ENCODE peak calls at places on chromosomes 5 and 9, in five cellular contexts. U, H, W, N and J are unnamed samples.
A peak's percentile ranks its signal among the peaks of the same experiment; 100 is the strongest.

GRCh38 chr5:123709422-123709821 is 197.4 kb downstream of the CSNK1G3 start:
- DNase-seq in U (no peak), H (no peak), W (no peak), N (no peak), J (no peak)

GRCh38 chr5:123882946-123883345 is 371.0 kb downstream of the CSNK1G3 start:
- DNase-seq in U (no peak), H (no peak), W (no peak), N (peak; percentile 25), J (no peak)

GRCh38 chr9:118640836-118641557 is 728.2 kb downstream of the BRINP1 start:
- DNase-seq in U (no peak), H (no peak), W (no peak), N (no peak), J (no peak)

GRCh38 chr5:107894361-107894760 is 223.6 kb upstream of the EFNA5 start:
- DNase-seq in U (no peak), H (no peak), W (no peak), N (no peak), J (no peak)

GRCh38 chr5:661891-662750 is 31.0 kb downstream of the TPPP start:
- DNase-seq in U (no peak), H (no peak), W (no peak), N (no peak), J (no peak)

GRCh38 chr9:127854169-127854833 is at the start of gene ENG:
- DNase-seq in U (no peak), H (no peak), W (no peak), N (peak; percentile 85), J (peak; percentile 77)

GRCh38 chr5:80760178-80760577 is 105.4 kb upstream of the DHFR start:
- DNase-seq in U (no peak), H (no peak), W (no peak), N (no peak), J (no peak)

GRCh38 chr9:125492719-125493118 is 214.3 kb downstream of the MAPKAP1 start:
- DNase-seq in U (no peak), H (no peak), W (no peak), N (no peak), J (no peak)

GRCh38 chr9:84937086-84937670 is 267.6 kb downstream of the NTRK2 start:
- DNase-seq in U (no peak), H (no peak), W (no peak), N (no peak), J (no peak)

GRCh38 chr9:89808076-89808701 is 203.4 kb downstream of the GADD45G start:
- DNase-seq in U (no peak), H (no peak), W (no peak), N (peak; percentile 56), J (peak; percentile 19)

GRCh38 chr5:35926389-35927051 is 11.9 kb downstream of the CAPSL start:
- DNase-seq in U (no peak), H (peak; percentile 17), W (peak; percentile 61), N (peak; percentile 63), J (peak; percentile 78)

GRCh38 chr9:2120926-2121689 is 106.0 kb downstream of the SMARCA2 start:
- DNase-seq in U (no peak), H (no peak), W (no peak), N (no peak), J (no peak)

GRCh38 chr5:111432828-111433536 is 79.4 kb downstream of the STARD4 start:
- DNase-seq in U (no peak), H (no peak), W (no peak), N (no peak), J (no peak)

GRCh38 chr9:129647635-129648034 is 5.7 kb upstream of the ASB6 start:
- DNase-seq in U (no peak), H (no peak), W (no peak), N (no peak), J (no peak)

GRCh38 chr5:158163836-158164572 is 305.1 kb upstream of the CLINT1 start:
- DNase-seq in U (no peak), H (no peak), W (no peak), N (no peak), J (no peak)

GRCh38 chr9:93815135-93815534 is 140.0 kb downstream of the BARX1 start:
- DNase-seq in U (no peak), H (no peak), W (no peak), N (peak; percentile 2), J (no peak)

GRCh38 chr5:419970-420369 is 23.0 kb upstream of the EXOC3 start:
- DNase-seq in U (no peak), H (no peak), W (no peak), N (no peak), J (no peak)

GRCh38 chr5:51201024-51201423 is 182.2 kb upstream of the ISL1 start:
- DNase-seq in U (no peak), H (no peak), W (no peak), N (no peak), J (no peak)

GRCh38 chr9:113215142-113215541 is 5.9 kb downstream of the FKBP15 start:
- DNase-seq in U (no peak), H (peak; percentile 22), W (peak; percentile 21), N (no peak), J (no peak)

GRCh38 chr5:33690736-33691135 is 201.1 kb downstream of the ADAMTS12 start:
- DNase-seq in U (no peak), H (no peak), W (no peak), N (no peak), J (no peak)

GRCh38 chr5:143887901-143888648 is 76.1 kb downstream of the HMHB1 start:
- DNase-seq in U (no peak), H (no peak), W (no peak), N (no peak), J (no peak)

GRCh38 chr5:178520851-178521250 is 69.3 kb downstream of the COL23A1 start:
- DNase-seq in U (no peak), H (no peak), W (no peak), N (no peak), J (peak; percentile 66)

GRCh38 chr9:107465467-107466451 is 23.8 kb downstream of the KLF4 start:
- DNase-seq in U (no peak), H (no peak), W (peak; percentile 14), N (peak; percentile 84), J (no peak)

GRCh38 chr5:19235101-19235584 is 752.9 kb downstream of the CDH18 start:
- DNase-seq in U (no peak), H (no peak), W (no peak), N (no peak), J (no peak)

GRCh38 chr9:129569506-129570449 is 51.1 kb downstream of the C9orf50 start:
- DNase-seq in U (no peak), H (peak; percentile 56), W (peak; percentile 63), N (peak; percentile 76), J (peak; percentile 52)

GRCh38 chr5:143886621-143887301 is 74.8 kb downstream of the HMHB1 start:
- DNase-seq in U (no peak), H (no peak), W (no peak), N (peak; percentile 12), J (no peak)

GRCh38 chr5:158746979-158747378 is 352.7 kb downstream of the EBF1 start:
- DNase-seq in U (no peak), H (no peak), W (no peak), N (no peak), J (no peak)

GRCh38 chr9:21611896-21612295 is 129.8 kb upstream of the IFNE start:
- DNase-seq in U (no peak), H (no peak), W (no peak), N (no peak), J (no peak)
- TF ChIP-seq JUND in U (no peak), H (no peak), W (no peak), N (no peak), J (no peak)

DNA sequence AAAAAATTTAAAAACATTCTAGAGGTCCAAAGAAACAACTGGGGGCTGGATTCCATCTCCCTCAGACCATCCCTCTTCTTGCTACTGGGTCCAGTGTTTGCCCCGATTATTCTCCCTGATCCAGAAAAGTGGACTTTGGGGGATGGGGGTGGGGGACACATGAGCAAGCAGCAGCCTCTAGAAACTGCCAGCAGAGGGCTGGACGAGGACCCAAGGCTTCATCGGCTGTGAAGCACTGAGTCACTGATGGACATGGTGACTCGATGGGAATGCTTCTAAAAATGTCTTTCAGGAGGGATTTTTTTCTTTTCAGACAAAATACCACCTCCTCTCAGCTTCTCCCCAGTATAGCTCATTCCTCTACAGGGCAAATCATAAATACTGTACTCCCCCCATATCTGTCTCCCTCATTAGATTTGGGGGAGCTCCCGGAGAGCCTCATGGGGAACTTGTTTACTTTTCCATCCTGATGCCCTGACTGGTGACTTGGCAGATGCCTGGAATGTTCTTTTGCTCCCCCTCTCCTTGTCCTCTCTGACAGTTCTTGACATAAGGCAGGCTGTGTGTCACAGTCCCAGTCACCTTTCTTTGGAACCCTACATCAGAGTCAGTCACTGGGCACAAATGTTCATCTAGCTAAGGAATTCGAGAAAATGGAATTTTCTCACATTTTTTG is 67.2 kb upstream of the STC2 start:
- DNase-seq in U (no peak), H (peak; percentile 16), W (peak; percentile 16), N (no peak), J (no peak)
- TF ChIP-seq JUND in U (no peak), H (no peak), W (no peak), N (no peak), J (no peak)

GRCh38 chr5:148984333-148984732 is 78.5 kb downstream of the SH3TC2 start:
- DNase-seq in U (no peak), H (no peak), W (no peak), N (no peak), J (no peak)

GRCh38 chr5:148979104-148979723 is 83.6 kb downstream of the SH3TC2 start:
- DNase-seq in U (no peak), H (no peak), W (no peak), N (no peak), J (no peak)

GRCh38 chr5:148978370-148979103 is 84.3 kb downstream of the SH3TC2 start:
- DNase-seq in U (no peak), H (no peak), W (no peak), N (no peak), J (no peak)

GRCh38 chr5:148976569-148977321 is 86.1 kb downstream of the SH3TC2 start:
- DNase-seq in U (no peak), H (no peak), W (no peak), N (no peak), J (no peak)

DNA sequence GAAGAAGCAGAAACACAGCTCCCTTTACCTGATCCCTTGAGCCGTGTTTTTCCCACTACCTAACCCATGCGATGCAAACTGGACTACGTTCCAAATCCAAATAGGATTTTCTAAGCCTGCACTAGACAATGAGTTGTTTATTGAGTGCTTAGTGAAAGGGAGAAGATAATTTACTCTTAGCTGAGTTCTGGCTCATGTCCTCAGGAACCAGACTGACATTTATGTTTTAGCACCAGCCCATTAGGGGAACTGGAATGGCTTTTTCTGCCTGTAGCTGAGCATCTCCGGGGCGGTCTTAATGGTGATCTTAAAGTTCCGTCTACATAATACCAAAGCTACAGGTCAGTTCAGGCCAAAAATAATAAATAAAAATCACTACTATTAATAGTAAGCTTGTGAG is 81.5 kb downstream of the SH3TC2 start:
- DNase-seq in U (no peak), H (no peak), W (no peak), N (no peak), J (no peak)
- TF ChIP-seq JUND in U (no peak), H (no peak), W (no peak), N (no peak), J (no peak)

GRCh38 chr9:18785604-18786003 is 247.4 kb downstream of the SAXO1 start:
- DNase-seq in U (no peak), H (no peak), W (no peak), N (no peak), J (no peak)

GRCh38 chr9:18786936-18787658 is 245.9 kb downstream of the SAXO1 start:
- DNase-seq in U (no peak), H (no peak), W (no peak), N (no peak), J (no peak)

GRCh38 chr9:18788256-18788655 is 244.8 kb downstream of the SAXO1 start:
- DNase-seq in U (no peak), H (no peak), W (no peak), N (no peak), J (no peak)

GRCh38 chr9:18791074-18791473 is 241.9 kb downstream of the SAXO1 start:
- DNase-seq in U (peak; percentile 21), H (peak; percentile 39), W (peak; percentile 56), N (peak; percentile 57), J (peak; percentile 57)

GRCh38 chr9:18786196-18786595 is 246.8 kb downstream of the SAXO1 start:
- DNase-seq in U (no peak), H (no peak), W (no peak), N (no peak), J (no peak)
- TF ChIP-seq JUND in U (no peak), H (no peak), W (no peak), N (no peak), J (no peak)